ENCODE peak calls at places on chromosomes 5 and 9, in ten cellular contexts. X, R, D, S, Z, N, J, K, P and U are unnamed samples.
A peak's percentile ranks its signal among the peaks of the same experiment; 100 is the strongest.

GRCh38 chr5:43555895-43556606 is 826 bp downstream of the PAIP1 start:
- DNase-seq in X (peak; percentile 74), R (peak; percentile 46), D (peak; percentile 43), S (peak; percentile 64), Z (no peak), N (peak; percentile 57), J (peak; percentile 7), K (peak; percentile 73), P (peak; percentile 77), U (peak; percentile 41)

GRCh38 chr5:17258429-17258828 is 41.0 kb downstream of the BASP1 start:
- DNase-seq in X (no peak), R (peak; percentile 49), D (no peak), S (no peak), Z (peak; percentile 62), N (no peak), J (no peak), K (no peak), P (no peak), U (no peak)

GRCh38 chr9:128651798-128652197 is 4.8 kb downstream of the DYNC2I2 start:
- DNase-seq in X (no peak), R (no peak), D (no peak), S (no peak), Z (no peak), N (no peak), J (no peak), K (no peak), P (no peak), U (no peak)

GRCh38 chr5:138129347-138129746 is 9.9 kb downstream of the NME5 start:
- DNase-seq in X (no peak), R (no peak), D (no peak), S (no peak), Z (no peak), N (no peak), J (no peak), K (no peak), P (no peak), U (no peak)

GRCh38 chr9:69579749-69580581 is 92.2 kb downstream of the APBA1 start:
- DNase-seq in X (no peak), R (no peak), D (no peak), S (no peak), Z (no peak), N (no peak), J (no peak), K (no peak), P (no peak), U (no peak)

GRCh38 chr5:66713998-66714397 is 117.8 kb downstream of the MAST4 start:
- DNase-seq in X (peak; percentile 26), R (no peak), D (no peak), S (no peak), Z (no peak), N (no peak), J (no peak), K (no peak), P (no peak), U (no peak)

GRCh38 chr5:4640793-4641192 is 499.3 kb upstream of the ADAMTS16 start:
- DNase-seq in X (no peak), R (no peak), D (no peak), S (no peak), Z (no peak), N (peak; percentile 54), J (no peak), K (no peak), P (no peak), U (peak; percentile 21)

GRCh38 chr5:139468421-139468931 is 2.3 kb upstream of the SMIM33 start:
- DNase-seq in X (no peak), R (peak; percentile 47), D (no peak), S (no peak), Z (no peak), N (peak; percentile 48), J (no peak), K (no peak), P (no peak), U (no peak)

GRCh38 chr5:169265888-169266287 is 35.1 kb downstream of the SLIT3 start:
- DNase-seq in X (no peak), R (peak; percentile 14), D (no peak), S (no peak), Z (peak; percentile 11), N (no peak), J (no peak), K (no peak), P (no peak), U (no peak)

GRCh38 chr5:137561572-137561971 is 62.4 kb upstream of the SPOCK1 start:
- DNase-seq in X (no peak), R (peak; percentile 60), D (no peak), S (no peak), Z (no peak), N (no peak), J (no peak), K (no peak), P (no peak), U (no peak)

GRCh38 chr9:123368481-123369153 is 12.6 kb downstream of the CRB2 start:
- DNase-seq in X (no peak), R (no peak), D (peak; percentile 33), S (no peak), Z (no peak), N (no peak), J (no peak), K (no peak), P (no peak), U (no peak)

GRCh38 chr5:173984218-173984617 is 4.8 kb upstream of the C5orf47 start:
- DNase-seq in X (no peak), R (peak; percentile 38), D (no peak), S (no peak), Z (no peak), N (peak; percentile 58), J (no peak), K (no peak), P (no peak), U (no peak)

GRCh38 chr9:69758001-69758730 is 1.6 kb downstream of the PTAR1 start:
- DNase-seq in X (no peak), R (peak; percentile 64), D (no peak), S (no peak), Z (no peak), N (peak; percentile 45), J (no peak), K (no peak), P (no peak), U (no peak)

GRCh38 chr5:175383350-175383749 is 60.6 kb downstream of the DRD1 start:
- DNase-seq in X (no peak), R (no peak), D (no peak), S (no peak), Z (no peak), N (no peak), J (no peak), K (no peak), P (peak; percentile 33), U (no peak)

GRCh38 chr9:131619680-131620079 is 74.4 kb downstream of the PRRT1B start:
- DNase-seq in X (no peak), R (no peak), D (no peak), S (no peak), Z (no peak), N (no peak), J (no peak), K (no peak), P (no peak), U (no peak)

GRCh38 chr9:87662808-87663528 is 63.0 kb upstream of the CTSL start:
- DNase-seq in X (peak; percentile 40), R (peak; percentile 76), D (peak; percentile 61), S (peak; percentile 81), Z (peak; percentile 85), N (peak; percentile 80), J (no peak), K (peak; percentile 73), P (peak; percentile 90), U (peak; percentile 49)

GRCh38 chr5:83518676-83519075 is 47.1 kb downstream of the VCAN start:
- DNase-seq in X (no peak), R (no peak), D (no peak), S (no peak), Z (no peak), N (no peak), J (no peak), K (no peak), P (no peak), U (no peak)

GRCh38 chr5:122093861-122094650 is 16.0 kb upstream of the LOX start:
- DNase-seq in X (no peak), R (peak; percentile 84), D (no peak), S (no peak), Z (no peak), N (no peak), J (no peak), K (no peak), P (no peak), U (no peak)

GRCh38 chr5:172342907-172343306 is 59.3 kb upstream of the UBTD2 start:
- DNase-seq in X (no peak), R (no peak), D (no peak), S (no peak), Z (no peak), N (peak; percentile 37), J (no peak), K (no peak), P (no peak), U (no peak)

GRCh38 chr5:155886311-155887031 is 440.5 kb upstream of the SGCD start:
- DNase-seq in X (no peak), R (no peak), D (no peak), S (no peak), Z (no peak), N (no peak), J (no peak), K (no peak), P (no peak), U (no peak)

GRCh38 chr9:130184983-130185382 is 12.8 kb downstream of the NCS1 start:
- DNase-seq in X (no peak), R (no peak), D (no peak), S (no peak), Z (no peak), N (no peak), J (no peak), K (no peak), P (no peak), U (no peak)

GRCh38 chr9:76458903-76459690 is at the start of gene GCNT1:
- DNase-seq in X (peak; percentile 97), R (peak; percentile 71), D (peak; percentile 89), S (peak; percentile 61), Z (peak; percentile 87), N (peak; percentile 89), J (peak; percentile 78), K (peak; percentile 82), P (peak; percentile 98), U (peak; percentile 81)

GRCh38 chr5:1461396-1461795 is 16.2 kb upstream of the SLC6A3 start:
- DNase-seq in X (no peak), R (no peak), D (no peak), S (no peak), Z (no peak), N (no peak), J (no peak), K (peak; percentile 9), P (no peak), U (no peak)

GRCh38 chr5:67149933-67150523 is 46.6 kb downstream of the CD180 start:
- DNase-seq in X (no peak), R (peak; percentile 47), D (no peak), S (no peak), Z (no peak), N (no peak), J (no peak), K (no peak), P (no peak), U (no peak)

GRCh38 chr5:17907094-17907493 is 272.8 kb downstream of the TAF11L14 start:
- DNase-seq in X (no peak), R (no peak), D (no peak), S (no peak), Z (no peak), N (no peak), J (no peak), K (no peak), P (no peak), U (no peak)

GRCh38 chr5:76715734-76716455 is at the start of gene F2R:
- DNase-seq in X (peak; percentile 58), R (peak; percentile 66), D (peak; percentile 67), S (peak; percentile 38), Z (no peak), N (peak; percentile 80), J (peak; percentile 37), K (peak; percentile 79), P (peak; percentile 64), U (peak; percentile 74)

GRCh38 chr9:13810510-13810909 is 503.4 kb downstream of the NFIB start:
- DNase-seq in X (no peak), R (no peak), D (no peak), S (no peak), Z (no peak), N (no peak), J (no peak), K (no peak), P (no peak), U (no peak)

GRCh38 chr5:122050959-122051358 is 27.1 kb downstream of the LOX start:
- DNase-seq in X (no peak), R (no peak), D (no peak), S (no peak), Z (no peak), N (no peak), J (no peak), K (no peak), P (no peak), U (no peak)